ENCODE peak calls at places on chromosomes 16 and 17, in nine cellular contexts. Q is stimulated activated CD8-positive, alpha-beta memory T cell treated with anti-CD3 and anti-CD28 coated beads, Interleukin-12 subunit alpha, Interleukin-12 subunit beta, amount 100 ng/mL, for 4 hours; S is CD8-positive, alpha-beta T cell; E is pancreas; N is left cardiac atrium; L is PC-3; B is dermis microvascular lymphatic vessel endothelial cell; X is EL; Z is cardiac muscle cell. D is an unnamed sample.

GRCh38 chr16:84478172-84478948 is 26.1 kb downstream of the MEAK7 start:
- DNase-seq in Z (no peak), Q (no peak), B (no peak), S (no peak), N (no peak), L (peak; percentile 33), E (no peak), X (peak; percentile 65), D (peak; percentile 77)

GRCh38 chr17:78795241-78795640 is 13.2 kb upstream of the CYTH1 start:
- DNase-seq in B (no peak), N (peak; percentile 8), L (no peak), Q (no peak), E (no peak), X (no peak), Z (no peak), S (no peak), D (no peak)

GRCh38 chr17:38604479-38605229 is 1.1 kb downstream of the SRCIN1 start:
- DNase-seq in N (no peak), E (no peak), X (no peak), L (no peak), B (no peak), S (peak; percentile 29), Z (peak; percentile 58), Q (no peak), D (no peak)

GRCh38 chr17:29931253-29931932 is 1.4 kb upstream of the SSH2 start:
- DNase-seq in X (peak; percentile 83), Z (peak; percentile 91), S (peak; percentile 66), Q (peak; percentile 27), N (peak; percentile 68), B (peak; percentile 76), E (peak; percentile 62), L (peak; percentile 62), D (peak; percentile 84)

GRCh38 chr17:19308398-19308797 is 54.1 kb downstream of the B9D1 start:
- DNase-seq in Z (no peak), L (no peak), X (no peak), S (no peak), N (peak; percentile 2), E (no peak), Q (no peak), B (no peak), D (no peak)

GRCh38 chr16:89584768-89585549 is 9.4 kb downstream of the CPNE7 start:
- DNase-seq in E (no peak), L (no peak), S (no peak), B (no peak), X (no peak), N (no peak), Q (no peak), Z (no peak), D (no peak)

GRCh38 chr17:75244133-75244866 is 17.1 kb downstream of the GGA3 start:
- DNase-seq in X (no peak), S (no peak), L (no peak), B (no peak), E (no peak), Q (no peak), Z (no peak), N (no peak), D (no peak)

GRCh38 chr17:7881655-7882054 is 6.9 kb upstream of the CHD3 start:
- DNase-seq in L (no peak), N (peak; percentile 38), S (no peak), B (no peak), Q (no peak), E (no peak), X (no peak), Z (no peak), D (peak; percentile 21)

GRCh38 chr16:6019490-6019991 is 921.9 kb upstream of the EEF2KMT start:
- DNase-seq in Q (no peak), X (no peak), N (no peak), L (no peak), S (no peak), E (no peak), B (no peak), Z (peak; percentile 20), D (no peak)

GRCh38 chr17:16325964-16326363 is 27.3 kb downstream of the CENPV start:
- DNase-seq in Z (no peak), S (no peak), L (no peak), Q (no peak), E (no peak), X (no peak), N (no peak), B (no peak), D (no peak)

GRCh38 chr17:44830359-44831269 is 527 bp upstream of the GJC1 start:
- DNase-seq in X (peak; percentile 49), Q (peak; percentile 17), S (peak; percentile 19), B (no peak), Z (peak; percentile 53), E (no peak), L (peak; percentile 49), N (peak; percentile 34), D (peak; percentile 48)

GRCh38 chr17:49741009-49741691 is 22.8 kb downstream of the FAM117A start:
- DNase-seq in X (no peak), B (no peak), Z (no peak), E (no peak), Q (no peak), N (no peak), S (no peak), L (no peak), D (no peak)

GRCh38 chr17:63447688-63448005 is 1.5 kb upstream of the CYB561 start:
- DNase-seq in E (no peak), Q (no peak), S (no peak), N (no peak), B (no peak), X (no peak), L (no peak), Z (no peak), D (no peak)

GRCh38 chr17:64343833-64344637 is 46.6 kb downstream of the PECAM1 start:
- DNase-seq in B (peak; percentile 95), Z (no peak), Q (no peak), N (peak; percentile 84), E (peak; percentile 81), S (no peak), L (peak; percentile 91), X (peak; percentile 82), D (peak; percentile 81)

GRCh38 chr16:4213721-4214120 is 28.2 kb downstream of the SRL start:
- DNase-seq in S (no peak), B (no peak), E (no peak), L (no peak), X (peak; percentile 24), N (no peak), Z (no peak), Q (no peak), D (peak; percentile 44)

GRCh38 chr17:50946891-50947843 is 81.0 kb upstream of the TOB1 start:
- DNase-seq in B (no peak), E (peak; percentile 34), Z (no peak), X (peak; percentile 30), L (no peak), Q (no peak), S (no peak), N (no peak), D (no peak)

GRCh38 chr17:13437966-13438779 is 163.6 kb downstream of the HS3ST3A1 start:
- DNase-seq in L (peak; percentile 57), S (no peak), B (no peak), N (no peak), Q (no peak), E (no peak), Z (no peak), X (no peak), D (no peak)

GRCh38 chr17:75011788-75012319 is 616 bp upstream of the MRPL58 start:
- DNase-seq in X (peak; percentile 67), B (peak; percentile 71), N (peak; percentile 61), Z (no peak), L (peak; percentile 51), E (peak; percentile 74), Q (no peak), S (no peak), D (peak; percentile 79)

GRCh38 chr16:51538707-51539604 is 387.9 kb upstream of the SALL1 start:
- DNase-seq in L (peak; percentile 2), S (no peak), E (no peak), X (peak; percentile 90), Q (no peak), Z (no peak), B (peak; percentile 4), N (no peak), D (peak; percentile 94)

GRCh38 chr17:17129466-17129865 is 76.7 kb downstream of the PLD6 start:
- DNase-seq in L (peak; percentile 78), N (no peak), Q (no peak), Z (no peak), X (no peak), S (no peak), B (no peak), E (no peak), D (no peak)

GRCh38 chr17:81821603-81822311 is 11.3 kb downstream of the MCRIP1 start:
- DNase-seq in Z (peak; percentile 69), B (peak; percentile 78), L (peak; percentile 69), E (peak; percentile 95), S (no peak), N (peak; percentile 85), X (peak; percentile 27), Q (no peak), D (peak; percentile 63)

GRCh38 chr16:75948441-75948840 is 222.2 kb upstream of the CPHXL start:
- DNase-seq in Q (no peak), N (no peak), L (no peak), Z (no peak), E (no peak), X (no peak), S (no peak), B (no peak), D (no peak)

GRCh38 chr17:4304417-4305027 is 40.7 kb upstream of the ANKFY1 start:
- DNase-seq in X (peak; percentile 55), E (peak; percentile 25), Z (peak; percentile 64), N (peak; percentile 32), B (peak; percentile 14), S (peak; percentile 63), L (peak; percentile 60), Q (no peak), D (peak; percentile 57)

GRCh38 chr16:51849715-51850114 is 697.2 kb downstream of the TOX3 start:
- DNase-seq in X (no peak), Q (no peak), Z (no peak), E (no peak), L (no peak), B (no peak), S (no peak), N (no peak), D (no peak)

GRCh38 chr17:7418472-7419152 is 1.5 kb upstream of the SPEM1 start:
- DNase-seq in Q (no peak), L (no peak), S (no peak), X (no peak), E (no peak), Z (no peak), B (no peak), N (no peak), D (no peak)

GRCh38 chr16:15427648-15428239 is 6.6 kb upstream of the BMERB1 start:
- DNase-seq in E (peak; percentile 71), S (peak; percentile 48), B (peak; percentile 83), N (peak; percentile 75), Q (peak; percentile 28), L (peak; percentile 68), Z (peak; percentile 6), X (peak; percentile 73), D (peak; percentile 87)

GRCh38 chr17:61132524-61133025 is 267.1 kb upstream of the TBX2 start:
- DNase-seq in N (no peak), Z (no peak), L (no peak), X (no peak), B (no peak), E (no peak), Q (no peak), S (no peak), D (no peak)

GRCh38 chr17:17119106-17119505 is 76.8 kb downstream of the MPRIP start:
- DNase-seq in Z (no peak), Q (no peak), B (no peak), X (no peak), N (no peak), E (peak; percentile 52), L (no peak), S (no peak), D (no peak)